ENCODE peak calls at places on chromosomes 16 and 17, in five cellular contexts. A is HFF-Myc, L is uterus, B is fibroblast of lung, Y is AG04449. H is an unnamed sample.

GRCh38 chr17:74515941-74516340 is 15.3 kb downstream of the CD300LB start:
- DNase-seq in A (no peak), L (no peak), B (no peak), Y (no peak), H (no peak)

GRCh38 chr16:27316038-27316680 is 2.4 kb downstream of the IL4R start:
- DNase-seq in A (no peak), L (peak), B (no peak), Y (no peak), H (no peak)

GRCh38 chr17:45940826-45941225 is 46.5 kb downstream of the MAPT start:
- DNase-seq in A (no peak), L (peak), B (no peak), Y (no peak), H (no peak)

GRCh38 chr16:80852261-80852872 is 48.0 kb upstream of the CDYL2 start:
- DNase-seq in A (no peak), L (no peak), B (peak), Y (no peak), H (no peak)

GRCh38 chr17:5883775-5884665 is 186.2 kb upstream of the WSCD1 start:
- DNase-seq in A (no peak), L (no peak), B (no peak), Y (no peak), H (peak)

GRCh38 chr16:20814761-20815160 is 8.4 kb downstream of the REXO5 start:
- DNase-seq in A (no peak), L (no peak), B (peak), Y (no peak), H (no peak)

GRCh38 chr17:10127819-10128375 is 70.5 kb downstream of the GAS7 start:
- DNase-seq in A (peak), L (peak), B (peak), Y (peak), H (peak)

GRCh38 chr16:2919511-2920255 is 8.0 kb downstream of the FLYWCH1 start:
- DNase-seq in A (peak), L (peak), B (peak), Y (no peak), H (no peak)

GRCh38 chr16:364091-364490 is 6.2 kb downstream of the MRPL28 start:
- DNase-seq in A (no peak), L (no peak), B (no peak), Y (no peak), H (no peak)

GRCh38 chr16:61098505-61098904 is 937.7 kb downstream of the CDH8 start:
- DNase-seq in A (no peak), L (no peak), B (no peak), Y (no peak), H (no peak)

GRCh38 chr16:17426451-17426850 is 44.3 kb downstream of the XYLT1 start:
- DNase-seq in A (no peak), L (no peak), B (no peak), Y (no peak), H (no peak)

GRCh38 chr17:4944163-4944553 is 4.1 kb downstream of the RNF167 start:
- DNase-seq in A (no peak), L (no peak), B (no peak), Y (no peak), H (no peak)

GRCh38 chr17:18318122-18318521 is 3.0 kb downstream of the SMCR8 start:
- DNase-seq in A (no peak), L (no peak), B (no peak), Y (no peak), H (no peak)

GRCh38 chr17:48333034-48333491 is 97.0 kb downstream of the SKAP1 start:
- DNase-seq in A (no peak), L (no peak), B (no peak), Y (no peak), H (no peak)

GRCh38 chr16:11542069-11542775 is 44.5 kb downstream of the LITAF start:
- DNase-seq in A (no peak), L (no peak), B (no peak), Y (no peak), H (no peak)

GRCh38 chr16:88385112-88385594 is 2.4 kb downstream of the ZNF469 start:
- DNase-seq in A (no peak), L (no peak), B (no peak), Y (no peak), H (no peak)
- H3K4me3 ChIP-seq in A (no peak), L (no peak), B (no peak), Y (peak), H (no peak)

DNA sequence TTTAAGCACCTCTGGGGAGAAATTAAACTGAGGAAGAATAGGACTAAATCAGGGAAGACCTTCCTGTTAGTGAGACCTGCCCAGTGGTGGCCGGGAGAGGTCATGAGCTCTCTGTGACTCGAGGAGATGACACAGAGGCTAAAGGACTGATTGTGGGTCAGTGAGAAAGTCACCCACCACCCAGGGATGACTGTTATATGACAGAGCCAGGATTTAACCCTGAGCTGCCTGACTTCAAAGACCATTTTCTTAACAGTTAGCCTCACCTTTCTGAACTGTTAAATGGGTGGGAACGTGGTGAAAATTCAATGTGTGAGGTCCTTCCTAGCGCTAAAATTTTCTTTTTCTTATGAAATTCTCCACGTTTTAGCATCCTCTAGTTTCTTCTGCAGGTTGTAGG is 72.5 kb downstream of the WSB1 start:
- DNase-seq in A (no peak), L (no peak), B (no peak), Y (no peak), H (no peak)
- H3K4me3 ChIP-seq in A (no peak), L (no peak), B (no peak), Y (no peak), H (no peak)

GRCh38 chr17:1186923-1187771 is 7.4 kb upstream of the ABR start:
- DNase-seq in A (peak), L (peak), B (peak), Y (peak), H (peak)
- H3K4me3 ChIP-seq in A (no peak), L (peak), B (no peak), Y (peak), H (no peak)

DNA sequence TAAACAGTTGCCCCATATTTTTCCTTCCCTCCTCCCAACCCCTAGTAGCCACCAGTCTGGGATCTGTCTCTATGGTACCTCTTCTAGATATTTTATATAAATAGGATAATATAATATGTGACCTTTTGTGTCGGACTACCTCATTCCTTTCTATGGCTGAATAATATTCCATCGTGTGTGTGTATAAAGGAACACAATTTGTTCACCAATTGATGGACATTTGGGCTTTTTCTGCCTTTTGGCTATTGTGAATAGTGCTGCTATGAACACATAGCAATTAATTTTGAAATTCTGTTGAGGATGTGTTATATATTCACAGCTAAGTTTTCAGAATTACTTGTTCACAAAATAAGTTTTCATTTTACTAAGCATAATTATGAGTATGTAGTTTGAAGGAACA is 2.5 kb downstream of the NFATC3 start:
- DNase-seq in A (no peak), L (no peak), B (no peak), Y (no peak), H (no peak)
- H3K4me3 ChIP-seq in A (peak), L (no peak), B (no peak), Y (no peak), H (no peak)

DNA sequence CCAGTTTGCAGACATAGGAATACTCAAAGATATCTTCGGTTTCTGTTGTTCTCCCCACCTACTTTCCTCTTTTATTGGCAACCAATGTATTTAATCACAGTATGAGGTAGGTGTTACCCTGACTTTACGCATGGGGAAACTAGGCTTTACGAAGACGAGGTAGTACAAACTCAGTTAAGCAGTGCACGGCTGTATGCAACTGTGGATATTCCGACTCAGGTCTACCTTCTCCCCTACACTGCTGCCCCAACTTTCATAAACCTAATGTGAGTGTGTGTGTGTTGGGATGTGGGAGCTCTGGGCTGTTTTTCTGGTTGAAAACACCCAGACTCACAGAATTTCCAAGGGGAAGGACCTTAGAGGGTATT is 1.2 kb upstream of the GPT2 start:
- DNase-seq in A (no peak), L (no peak), B (no peak), Y (no peak), H (no peak)
- H3K4me3 ChIP-seq in A (no peak), L (no peak), B (no peak), Y (no peak), H (no peak)

GRCh38 chr17:82800885-82801284 is 38.9 kb downstream of the ZNF750 start:
- DNase-seq in A (no peak), L (no peak), B (no peak), Y (no peak), H (no peak)

GRCh38 chr17:82803606-82804005 is 36.2 kb downstream of the ZNF750 start:
- DNase-seq in A (no peak), L (no peak), B (no peak), Y (no peak), H (no peak)

GRCh38 chr17:82801377-82801970 is 38.3 kb downstream of the ZNF750 start:
- DNase-seq in A (no peak), L (no peak), B (no peak), Y (no peak), H (no peak)

GRCh38 chr17:82803185-82803584 is 36.6 kb downstream of the ZNF750 start:
- DNase-seq in A (no peak), L (no peak), B (no peak), Y (no peak), H (no peak)

GRCh38 chr17:82802141-82802540 is 37.7 kb downstream of the ZNF750 start:
- DNase-seq in A (no peak), L (no peak), B (peak), Y (no peak), H (no peak)
- H3K4me3 ChIP-seq in A (no peak), L (no peak), B (peak), Y (no peak), H (no peak)

GRCh38 chr17:7575959-7576358 is 3.5 kb upstream of the CD68 start:
- DNase-seq in A (no peak), L (no peak), B (no peak), Y (no peak), H (no peak)

GRCh38 chr17:7576432-7576937 is 3.0 kb upstream of the CD68 start:
- DNase-seq in A (no peak), L (no peak), B (no peak), Y (no peak), H (no peak)

GRCh38 chr17:7575481-7575883 is 4.0 kb upstream of the CD68 start:
- DNase-seq in A (no peak), L (no peak), B (no peak), Y (no peak), H (no peak)

GRCh38 chr17:7579001-7579838 is at the start of gene CD68:
- DNase-seq in A (peak), L (peak), B (peak), Y (peak), H (peak)

DNA sequence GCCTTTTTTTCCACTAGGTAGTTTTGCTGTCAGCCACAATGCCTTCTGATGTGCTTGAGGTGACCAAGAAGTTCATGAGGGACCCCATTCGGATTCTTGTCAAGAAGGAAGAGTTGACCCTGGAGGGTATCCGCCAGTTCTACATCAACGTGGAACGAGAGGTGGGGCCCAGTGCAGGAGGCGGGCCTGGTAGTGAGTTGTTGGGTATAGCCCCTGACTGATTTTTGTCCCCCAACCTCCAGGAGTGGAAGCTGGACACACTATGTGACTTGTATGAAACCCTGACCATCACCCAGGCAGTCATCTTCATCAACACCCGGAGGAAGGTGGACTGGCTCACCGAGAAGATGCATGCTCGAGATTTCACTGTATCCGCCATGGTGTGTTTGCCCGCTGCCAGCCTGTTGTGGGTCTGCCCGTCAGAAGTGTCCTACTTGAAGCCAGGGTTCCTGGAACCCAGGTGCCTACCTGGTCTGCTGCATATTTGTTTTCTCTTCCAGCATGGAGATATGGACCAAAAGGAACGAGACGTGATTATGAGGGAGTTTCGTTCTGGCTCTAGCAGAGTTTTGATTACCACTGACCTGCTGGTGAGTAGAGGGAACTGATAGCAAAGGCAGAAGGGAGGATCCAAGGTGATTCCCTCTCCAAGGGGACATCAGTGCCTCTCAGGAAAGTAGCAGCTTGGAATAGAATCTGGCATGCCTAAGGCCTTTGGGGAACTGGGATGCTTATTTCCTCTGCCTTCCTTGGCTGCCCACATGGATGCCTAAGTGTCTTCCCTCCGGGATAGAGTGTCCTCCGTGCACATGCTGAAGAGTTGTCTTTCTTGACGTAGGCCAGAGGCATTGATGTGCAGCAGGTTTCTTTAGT is 1.9 kb upstream of the CD68 start:
- DNase-seq in A (no peak), L (no peak), B (no peak), Y (no peak), H (no peak)
- H3K4me3 ChIP-seq in A (no peak), L (no peak), B (no peak), Y (no peak), H (no peak)

GRCh38 chr16:85575910-85576309 is 37.2 kb upstream of the GSE1 start:
- DNase-seq in A (no peak), L (no peak), B (no peak), Y (no peak), H (no peak)
- H3K4me3 ChIP-seq in A (no peak), L (no peak), B (no peak), Y (no peak), H (no peak)

DNA sequence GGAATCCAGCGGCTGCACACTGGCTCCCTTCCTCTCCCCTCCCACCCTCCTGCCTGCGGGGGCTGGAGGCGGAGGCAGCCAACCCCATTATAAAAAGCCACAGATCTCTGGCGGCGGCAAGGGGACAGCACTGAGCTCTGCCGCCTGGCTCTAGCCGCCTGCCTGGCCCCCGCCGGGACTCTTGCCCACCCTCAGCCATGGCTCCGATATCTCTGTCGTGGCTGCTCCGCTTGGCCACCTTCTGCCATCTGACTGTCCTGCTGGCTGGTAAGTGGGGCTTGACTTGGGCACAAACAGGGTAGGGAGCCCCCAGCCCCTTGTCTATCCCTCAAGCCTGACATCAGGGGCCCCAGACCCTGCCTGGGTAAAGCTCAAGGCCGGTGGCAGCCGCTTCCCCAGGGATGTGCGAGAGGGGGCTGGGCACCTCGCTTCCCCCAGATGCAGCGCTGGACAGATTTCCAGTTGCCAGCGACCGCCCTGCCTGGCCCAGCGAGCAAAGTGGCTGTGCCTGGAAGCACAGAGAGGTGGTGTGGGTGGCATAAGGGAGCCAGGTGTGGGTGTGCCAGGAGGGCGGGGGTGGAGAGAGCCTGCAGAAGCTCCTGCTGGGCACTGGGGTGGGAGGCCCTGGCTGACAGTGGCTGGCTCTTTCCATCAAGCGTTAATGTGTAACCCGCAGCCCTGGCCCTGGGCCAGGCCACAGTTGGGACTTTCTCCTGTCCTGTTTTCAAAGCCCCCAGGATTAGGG is at the start of gene CX3CL1:
- DNase-seq in A (no peak), L (peak), B (peak), Y (no peak), H (no peak)
- H3K4me3 ChIP-seq in A (peak), L (peak), B (no peak), Y (no peak), H (peak)

H was measured in skeletal muscle cell.